ENCODE peak calls at places on chromosomes 3 and 15, in four cellular contexts. One of them, this sample, is unnamed.

GRCh38 chr3:178382388-178383061 is 153.7 kb upstream of the KCNMB2 start:
- DNase-seq in A673: no peak
- DNase-seq in hepatocyte: no peak
- DNase-seq in DND-41: no peak
- DNase-seq in this sample: peak

GRCh38 chr3:13484861-13485590 is 4.9 kb downstream of the HDAC11 start:
- DNase-seq in A673: no peak
- DNase-seq in hepatocyte: peak
- DNase-seq in DND-41: peak
- DNase-seq in this sample: peak

GRCh38 chr3:127857270-127857801 is 35.0 kb upstream of the MGLL start:
- DNase-seq in A673: peak
- DNase-seq in hepatocyte: no peak
- DNase-seq in DND-41: no peak
- DNase-seq in this sample: no peak

GRCh38 chr3:194134757-194135515 is 1.0 kb upstream of the HES1 start:
- DNase-seq in A673: peak
- DNase-seq in hepatocyte: peak
- DNase-seq in DND-41: peak
- DNase-seq in this sample: peak

GRCh38 chr3:28109829-28110228 is 131.6 kb upstream of the CMC1 start:
- DNase-seq in A673: no peak
- DNase-seq in hepatocyte: peak
- DNase-seq in DND-41: no peak
- DNase-seq in this sample: no peak

GRCh38 chr3:184160456-184160855 is 5.3 kb downstream of the DVL3 start:
- DNase-seq in A673: no peak
- DNase-seq in hepatocyte: no peak
- DNase-seq in DND-41: no peak
- DNase-seq in this sample: no peak

GRCh38 chr15:43977072-43977884 is 150.5 kb downstream of the WDR76 start:
- DNase-seq in A673: no peak
- DNase-seq in hepatocyte: no peak
- DNase-seq in DND-41: peak
- DNase-seq in this sample: peak

GRCh38 chr3:161035711-161036110 is 69.4 kb downstream of the B3GALNT1 start:
- DNase-seq in A673: no peak
- DNase-seq in hepatocyte: no peak
- DNase-seq in DND-41: no peak
- DNase-seq in this sample: no peak

GRCh38 chr3:108966773-108967172 is 13.1 kb upstream of the GUCA1C start:
- DNase-seq in A673: no peak
- DNase-seq in hepatocyte: no peak
- DNase-seq in DND-41: no peak
- DNase-seq in this sample: no peak

GRCh38 chr15:79450648-79451047 is 18.5 kb downstream of the MINAR1 start:
- DNase-seq in A673: peak
- DNase-seq in hepatocyte: no peak
- DNase-seq in DND-41: no peak
- DNase-seq in this sample: no peak

GRCh38 chr3:138445654-138446053 is 11.2 kb downstream of the ESYT3 start:
- DNase-seq in A673: no peak
- DNase-seq in hepatocyte: no peak
- DNase-seq in DND-41: no peak
- DNase-seq in this sample: no peak

GRCh38 chr15:56040081-56041035 is 46.9 kb upstream of the NEDD4 start:
- DNase-seq in A673: peak
- DNase-seq in hepatocyte: peak
- DNase-seq in DND-41: no peak
- DNase-seq in this sample: peak

DNA sequence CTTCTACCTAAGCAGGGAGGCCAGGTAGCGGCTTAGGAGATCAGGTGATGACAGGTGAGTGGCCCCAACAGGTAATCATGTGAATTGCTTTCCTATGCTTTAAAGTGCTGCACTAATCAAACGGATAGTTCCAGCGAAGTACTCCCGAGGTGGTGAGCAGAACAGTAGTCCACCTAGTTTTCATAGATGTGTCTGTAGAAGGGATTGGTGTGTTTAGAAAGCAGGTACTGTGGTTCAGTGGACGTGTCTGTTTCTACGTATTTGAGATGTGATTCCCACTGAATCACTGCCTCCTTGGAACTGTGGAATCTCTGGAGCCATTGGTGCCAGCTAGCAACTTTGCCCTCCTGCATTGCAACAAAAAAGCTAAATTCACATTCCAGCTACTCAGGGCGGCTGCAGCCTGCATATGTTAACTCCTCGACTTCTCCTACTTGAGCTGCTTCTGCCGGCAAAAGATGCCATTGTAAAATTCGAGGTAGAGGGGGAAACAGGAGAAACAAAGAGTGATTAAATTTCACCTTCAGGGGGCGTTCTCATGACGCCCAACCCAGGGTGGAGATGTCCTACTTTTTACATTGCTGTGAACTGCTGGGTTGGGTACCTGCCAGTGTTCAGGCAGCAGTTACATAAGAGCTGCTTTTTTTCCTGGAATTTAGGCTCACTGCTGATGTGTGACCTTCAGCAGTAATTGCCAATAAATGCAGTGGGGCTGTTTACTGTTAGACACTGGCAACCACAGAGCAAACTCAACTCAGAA is 227.3 kb downstream of the ITPR1 start:
- DNase-seq in A673: peak
- DNase-seq in hepatocyte: peak
- DNase-seq in DND-41: peak
- DNase-seq in this sample: peak
- TF ChIP-seq CTCF in A673: peak
- TF ChIP-seq CTCF in hepatocyte: peak
- TF ChIP-seq CTCF in DND-41: peak
- TF ChIP-seq CTCF in this sample: peak

GRCh38 chr3:118269537-118270125 is 765.0 kb downstream of the IGSF11 start:
- DNase-seq in A673: no peak
- DNase-seq in hepatocyte: no peak
- DNase-seq in DND-41: no peak
- DNase-seq in this sample: no peak

GRCh38 chr3:118272976-118273375 is 761.7 kb downstream of the IGSF11 start:
- DNase-seq in A673: no peak
- DNase-seq in hepatocyte: no peak
- DNase-seq in DND-41: no peak
- DNase-seq in this sample: no peak

GRCh38 chr3:118262800-118263402 is 771.7 kb downstream of the IGSF11 start:
- DNase-seq in A673: no peak
- DNase-seq in hepatocyte: no peak
- DNase-seq in DND-41: no peak
- DNase-seq in this sample: no peak

GRCh38 chr3:118267588-118267987 is 767.1 kb downstream of the IGSF11 start:
- DNase-seq in A673: no peak
- DNase-seq in hepatocyte: no peak
- DNase-seq in DND-41: no peak
- DNase-seq in this sample: no peak
- TF ChIP-seq EZH2 in A673: no peak
- TF ChIP-seq EZH2 in hepatocyte: no peak
- TF ChIP-seq EZH2 in DND-41: no peak
- TF ChIP-seq EZH2 in this sample: no peak

GRCh38 chr3:125165189-125165947 is 47.2 kb downstream of the SLC12A8 start:
- DNase-seq in A673: peak
- DNase-seq in hepatocyte: peak
- DNase-seq in DND-41: no peak
- DNase-seq in this sample: no peak
- TF ChIP-seq CTCF in A673: peak
- TF ChIP-seq CTCF in hepatocyte: peak
- TF ChIP-seq CTCF in DND-41: peak
- TF ChIP-seq CTCF in this sample: peak

GRCh38 chr3:187740446-187741399 is 4.5 kb downstream of the BCL6 start:
- DNase-seq in A673: peak
- DNase-seq in hepatocyte: peak
- DNase-seq in DND-41: peak
- DNase-seq in this sample: peak
- TF ChIP-seq EZH2 in A673: no peak
- TF ChIP-seq EZH2 in hepatocyte: no peak
- TF ChIP-seq EZH2 in DND-41: no peak
- TF ChIP-seq EZH2 in this sample: no peak

This sample was measured in PC-9.